ENCODE peak calls at places on chromosomes 13 and 19, in ten cellular contexts. One of them, this sample, is unnamed.

GRCh38 chr13:44273991-44274810 is 99.4 kb upstream of the SERP2 start:
- DNase-seq in Panc1: no peak
- DNase-seq in H1: no peak
- DNase-seq in prostate gland: peak; percentile 66
- DNase-seq in esophagus muscularis mucosa: no peak
- DNase-seq in GM23338: no peak
- DNase-seq in transverse colon: no peak
- DNase-seq in spleen: peak; percentile 79
- DNase-seq in upper lobe of left lung: no peak
- DNase-seq in breast epithelium: no peak
- DNase-seq in this sample: no peak

GRCh38 chr13:77980592-77980991 is 62.0 kb upstream of the EDNRB start:
- DNase-seq in breast epithelium: no peak
- DNase-seq in esophagus muscularis mucosa: no peak
- DNase-seq in upper lobe of left lung: peak; percentile 28
- DNase-seq in Panc1: no peak
- DNase-seq in GM23338: no peak
- DNase-seq in H1: no peak
- DNase-seq in transverse colon: no peak
- DNase-seq in spleen: no peak
- DNase-seq in prostate gland: no peak
- DNase-seq in this sample: no peak

GRCh38 chr19:11887247-11887617 is 350 bp upstream of the ZNF69 start:
- DNase-seq in breast epithelium: no peak
- DNase-seq in upper lobe of left lung: no peak
- DNase-seq in prostate gland: no peak
- DNase-seq in H1: no peak
- DNase-seq in spleen: no peak
- DNase-seq in esophagus muscularis mucosa: no peak
- DNase-seq in GM23338: peak; percentile 48
- DNase-seq in transverse colon: no peak
- DNase-seq in Panc1: no peak
- DNase-seq in this sample: no peak

GRCh38 chr19:32233091-32233490 is 112.3 kb upstream of the ZNF507 start:
- DNase-seq in prostate gland: no peak
- DNase-seq in spleen: peak; percentile 54
- DNase-seq in H1: no peak
- DNase-seq in upper lobe of left lung: no peak
- DNase-seq in transverse colon: no peak
- DNase-seq in Panc1: no peak
- DNase-seq in GM23338: no peak
- DNase-seq in breast epithelium: no peak
- DNase-seq in esophagus muscularis mucosa: peak; percentile 42
- DNase-seq in this sample: no peak

GRCh38 chr13:36418022-36418805 is 14.1 kb upstream of the CCNA1 start:
- DNase-seq in transverse colon: no peak
- DNase-seq in esophagus muscularis mucosa: no peak
- DNase-seq in breast epithelium: no peak
- DNase-seq in spleen: no peak
- DNase-seq in prostate gland: no peak
- DNase-seq in GM23338: peak; percentile 9
- DNase-seq in upper lobe of left lung: no peak
- DNase-seq in Panc1: no peak
- DNase-seq in H1: no peak
- DNase-seq in this sample: no peak

GRCh38 chr13:66972659-66973058 is 257.5 kb downstream of the PCDH9 start:
- DNase-seq in GM23338: no peak
- DNase-seq in upper lobe of left lung: no peak
- DNase-seq in prostate gland: no peak
- DNase-seq in esophagus muscularis mucosa: no peak
- DNase-seq in breast epithelium: no peak
- DNase-seq in Panc1: no peak
- DNase-seq in transverse colon: no peak
- DNase-seq in H1: no peak
- DNase-seq in spleen: no peak
- DNase-seq in this sample: no peak

GRCh38 chr13:29550589-29550988 is 44.9 kb downstream of the SLC7A1 start:
- DNase-seq in Panc1: no peak
- DNase-seq in upper lobe of left lung: no peak
- DNase-seq in breast epithelium: no peak
- DNase-seq in transverse colon: no peak
- DNase-seq in prostate gland: no peak
- DNase-seq in spleen: no peak
- DNase-seq in esophagus muscularis mucosa: no peak
- DNase-seq in GM23338: no peak
- DNase-seq in H1: no peak
- DNase-seq in this sample: no peak

GRCh38 chr13:34300559-34300958 is 482.6 kb downstream of the RFC3 start:
- DNase-seq in transverse colon: no peak
- DNase-seq in upper lobe of left lung: no peak
- DNase-seq in H1: no peak
- DNase-seq in Panc1: no peak
- DNase-seq in spleen: no peak
- DNase-seq in prostate gland: no peak
- DNase-seq in esophagus muscularis mucosa: no peak
- DNase-seq in GM23338: no peak
- DNase-seq in breast epithelium: no peak
- DNase-seq in this sample: no peak

DNA sequence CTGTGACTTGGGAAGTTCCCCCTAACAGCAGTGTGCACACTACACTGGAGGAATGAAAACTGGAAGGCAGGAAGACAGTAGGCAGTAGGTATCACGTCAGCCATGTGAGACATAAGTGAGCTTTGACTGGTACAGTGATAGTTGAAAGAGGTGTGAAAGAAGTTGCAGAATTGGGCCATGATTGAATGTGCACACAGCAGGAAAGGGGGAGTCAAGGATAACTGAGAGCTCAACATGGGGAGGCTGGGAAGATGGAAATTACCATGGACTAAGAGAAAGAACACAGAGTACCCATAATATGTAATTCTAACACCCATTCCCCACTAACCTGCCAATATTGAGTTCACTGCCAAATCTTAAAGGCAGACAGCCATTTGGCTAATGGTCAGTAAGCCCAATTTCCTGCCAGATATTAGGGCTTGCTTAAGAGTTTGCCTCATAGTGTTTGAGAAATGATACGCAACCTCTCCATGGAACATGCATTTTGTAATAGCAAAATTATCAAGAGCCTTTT is 321.7 kb downstream of the DCT start:
- DNase-seq in breast epithelium: no peak
- DNase-seq in prostate gland: peak; percentile 13
- DNase-seq in Panc1: no peak
- DNase-seq in transverse colon: no peak
- DNase-seq in upper lobe of left lung: no peak
- DNase-seq in esophagus muscularis mucosa: no peak
- DNase-seq in GM23338: no peak
- DNase-seq in spleen: no peak
- DNase-seq in H1: no peak
- DNase-seq in this sample: no peak
- TF ChIP-seq POLR2AphosphoS5 in breast epithelium: peak; percentile 15
- TF ChIP-seq POLR2AphosphoS5 in prostate gland: peak; percentile 60
- TF ChIP-seq POLR2AphosphoS5 in Panc1: no peak
- TF ChIP-seq POLR2AphosphoS5 in transverse colon: peak; percentile 7
- TF ChIP-seq POLR2AphosphoS5 in upper lobe of left lung: no peak
- TF ChIP-seq POLR2AphosphoS5 in esophagus muscularis mucosa: peak; percentile 49
- TF ChIP-seq POLR2AphosphoS5 in GM23338: no peak
- TF ChIP-seq POLR2AphosphoS5 in spleen: no peak
- TF ChIP-seq POLR2AphosphoS5 in H1: no peak
- TF ChIP-seq POLR2AphosphoS5 in this sample: peak; percentile 55

GRCh38 chr19:1292419-1293151 is 6.9 kb downstream of the EFNA2 start:
- DNase-seq in transverse colon: no peak
- DNase-seq in GM23338: no peak
- DNase-seq in breast epithelium: no peak
- DNase-seq in spleen: no peak
- DNase-seq in Panc1: no peak
- DNase-seq in H1: no peak
- DNase-seq in upper lobe of left lung: no peak
- DNase-seq in prostate gland: no peak
- DNase-seq in esophagus muscularis mucosa: no peak
- DNase-seq in this sample: no peak

GRCh38 chr19:1290245-1290698 is 4.6 kb downstream of the EFNA2 start:
- DNase-seq in upper lobe of left lung: no peak
- DNase-seq in prostate gland: no peak
- DNase-seq in esophagus muscularis mucosa: no peak
- DNase-seq in transverse colon: no peak
- DNase-seq in GM23338: no peak
- DNase-seq in spleen: no peak
- DNase-seq in Panc1: no peak
- DNase-seq in H1: no peak
- DNase-seq in breast epithelium: no peak
- DNase-seq in this sample: no peak

GRCh38 chr19:1291761-1292418 is 6.2 kb downstream of the EFNA2 start:
- DNase-seq in GM23338: no peak
- DNase-seq in breast epithelium: no peak
- DNase-seq in spleen: no peak
- DNase-seq in prostate gland: no peak
- DNase-seq in Panc1: no peak
- DNase-seq in H1: no peak
- DNase-seq in upper lobe of left lung: no peak
- DNase-seq in esophagus muscularis mucosa: no peak
- DNase-seq in transverse colon: peak; percentile 61
- DNase-seq in this sample: no peak

GRCh38 chr19:1289395-1290244 is 3.9 kb downstream of the EFNA2 start:
- DNase-seq in GM23338: no peak
- DNase-seq in Panc1: no peak
- DNase-seq in prostate gland: no peak
- DNase-seq in H1: no peak
- DNase-seq in transverse colon: no peak
- DNase-seq in spleen: no peak
- DNase-seq in upper lobe of left lung: no peak
- DNase-seq in esophagus muscularis mucosa: no peak
- DNase-seq in breast epithelium: no peak
- DNase-seq in this sample: no peak

DNA sequence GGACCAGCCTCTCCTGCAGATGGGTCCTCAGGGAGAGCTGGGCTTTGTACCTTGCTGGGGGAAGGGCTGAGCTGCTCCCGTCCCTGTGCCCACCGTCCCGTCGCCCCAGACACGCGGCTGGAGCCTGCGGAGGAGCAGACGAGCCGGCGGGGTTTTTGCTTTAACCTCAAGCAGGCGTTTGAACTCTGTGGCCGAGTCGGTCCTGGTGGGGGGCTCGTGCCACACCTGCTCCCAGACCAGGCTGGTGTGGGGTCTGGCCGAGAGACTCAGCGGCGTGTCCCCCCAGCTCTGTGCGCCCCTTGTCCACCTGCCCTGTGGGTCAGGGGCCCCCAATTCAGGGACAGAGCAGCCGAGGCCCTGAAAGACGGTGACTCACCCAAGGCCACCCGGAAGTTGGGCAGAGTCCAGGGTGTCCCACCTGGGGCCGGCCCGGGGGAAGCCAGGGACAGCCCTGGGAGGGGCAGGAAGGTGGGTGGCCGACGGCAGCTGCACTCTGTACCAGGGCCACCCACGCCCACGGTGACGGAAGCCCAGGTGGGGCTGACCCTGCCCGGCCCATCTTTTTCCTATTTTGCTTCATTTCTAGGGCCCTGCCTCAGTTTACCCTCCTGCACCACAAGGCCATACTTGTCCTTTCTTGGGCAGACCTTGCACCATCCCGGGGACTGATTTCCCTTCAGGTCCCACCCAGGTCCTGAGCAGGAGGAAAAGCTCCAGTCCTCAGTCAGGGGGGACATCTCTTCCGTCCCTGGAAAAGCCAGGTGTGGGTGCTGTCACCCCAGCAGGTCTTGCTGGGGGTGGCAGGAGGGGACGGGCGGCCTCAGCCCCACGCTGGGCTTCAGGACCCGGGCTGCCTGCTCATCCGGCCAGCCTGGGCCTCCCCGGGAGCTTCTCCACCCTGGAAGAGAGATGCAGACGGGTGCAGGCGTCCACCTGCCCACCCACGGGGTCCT is 5.3 kb downstream of the EFNA2 start:
- DNase-seq in Panc1: no peak
- DNase-seq in spleen: no peak
- DNase-seq in breast epithelium: no peak
- DNase-seq in esophagus muscularis mucosa: no peak
- DNase-seq in GM23338: no peak
- DNase-seq in upper lobe of left lung: no peak
- DNase-seq in prostate gland: no peak
- DNase-seq in H1: no peak
- DNase-seq in transverse colon: peak; percentile 84
- DNase-seq in this sample: no peak
- H3K27me3 ChIP-seq in Panc1: no peaks in the 10 kb centered on the region
- H3K27me3 ChIP-seq in spleen: peaks cover 100% of the 10 kb centered on the region
- H3K27me3 ChIP-seq in breast epithelium: peaks cover 43% of the 10 kb centered on the region
- H3K27me3 ChIP-seq in esophagus muscularis mucosa: peaks cover 57% of the 10 kb centered on the region
- H3K27me3 ChIP-seq in GM23338: peaks cover 12% of the 10 kb centered on the region
- H3K27me3 ChIP-seq in upper lobe of left lung: no peaks in the 10 kb centered on the region
- H3K27me3 ChIP-seq in prostate gland: peaks cover 9% of the 10 kb centered on the region
- H3K27me3 ChIP-seq in H1: no peaks in the 10 kb centered on the region
- H3K27me3 ChIP-seq in transverse colon: peaks cover 74% of the 10 kb centered on the region
- H3K27me3 ChIP-seq in this sample: peaks cover 100% of the 10 kb centered on the region

GRCh38 chr19:46970815-46971214 is 48.8 kb upstream of the NPAS1 start:
- DNase-seq in esophagus muscularis mucosa: no peak
- DNase-seq in spleen: no peak
- DNase-seq in prostate gland: no peak
- DNase-seq in H1: no peak
- DNase-seq in breast epithelium: no peak
- DNase-seq in Panc1: peak; percentile 50
- DNase-seq in GM23338: no peak
- DNase-seq in upper lobe of left lung: no peak
- DNase-seq in transverse colon: no peak
- DNase-seq in this sample: no peak

GRCh38 chr19:46963093-46963734 is 56.4 kb upstream of the NPAS1 start:
- DNase-seq in breast epithelium: no peak
- DNase-seq in H1: no peak
- DNase-seq in transverse colon: no peak
- DNase-seq in GM23338: no peak
- DNase-seq in Panc1: no peak
- DNase-seq in esophagus muscularis mucosa: no peak
- DNase-seq in spleen: no peak
- DNase-seq in upper lobe of left lung: no peak
- DNase-seq in prostate gland: no peak
- DNase-seq in this sample: no peak

GRCh38 chr19:46962030-46962570 is 57.5 kb upstream of the NPAS1 start:
- DNase-seq in GM23338: no peak
- DNase-seq in spleen: no peak
- DNase-seq in H1: no peak
- DNase-seq in Panc1: no peak
- DNase-seq in upper lobe of left lung: no peak
- DNase-seq in transverse colon: no peak
- DNase-seq in esophagus muscularis mucosa: no peak
- DNase-seq in prostate gland: no peak
- DNase-seq in breast epithelium: no peak
- DNase-seq in this sample: no peak

GRCh38 chr19:46972301-46972700 is 47.3 kb upstream of the NPAS1 start:
- DNase-seq in esophagus muscularis mucosa: no peak
- DNase-seq in breast epithelium: no peak
- DNase-seq in upper lobe of left lung: no peak
- DNase-seq in Panc1: no peak
- DNase-seq in GM23338: no peak
- DNase-seq in spleen: no peak
- DNase-seq in transverse colon: no peak
- DNase-seq in prostate gland: no peak
- DNase-seq in H1: no peak
- DNase-seq in this sample: no peak

GRCh38 chr19:46967578-46968018 is 52.0 kb upstream of the NPAS1 start:
- DNase-seq in Panc1: no peak
- DNase-seq in transverse colon: peak; percentile 74
- DNase-seq in GM23338: no peak
- DNase-seq in upper lobe of left lung: peak; percentile 46
- DNase-seq in breast epithelium: no peak
- DNase-seq in prostate gland: peak; percentile 75
- DNase-seq in H1: no peak
- DNase-seq in esophagus muscularis mucosa: no peak
- DNase-seq in spleen: no peak
- DNase-seq in this sample: peak; percentile 75
- TF ChIP-seq POLR2AphosphoS5 in Panc1: no peak
- TF ChIP-seq POLR2AphosphoS5 in transverse colon: peak; percentile 54
- TF ChIP-seq POLR2AphosphoS5 in GM23338: no peak
- TF ChIP-seq POLR2AphosphoS5 in upper lobe of left lung: no peak
- TF ChIP-seq POLR2AphosphoS5 in breast epithelium: no peak
- TF ChIP-seq POLR2AphosphoS5 in prostate gland: peak; percentile 86
- TF ChIP-seq POLR2AphosphoS5 in H1: no peak
- TF ChIP-seq POLR2AphosphoS5 in esophagus muscularis mucosa: no peak
- TF ChIP-seq POLR2AphosphoS5 in spleen: peak; percentile 33
- TF ChIP-seq POLR2AphosphoS5 in this sample: peak; percentile 28

DNA sequence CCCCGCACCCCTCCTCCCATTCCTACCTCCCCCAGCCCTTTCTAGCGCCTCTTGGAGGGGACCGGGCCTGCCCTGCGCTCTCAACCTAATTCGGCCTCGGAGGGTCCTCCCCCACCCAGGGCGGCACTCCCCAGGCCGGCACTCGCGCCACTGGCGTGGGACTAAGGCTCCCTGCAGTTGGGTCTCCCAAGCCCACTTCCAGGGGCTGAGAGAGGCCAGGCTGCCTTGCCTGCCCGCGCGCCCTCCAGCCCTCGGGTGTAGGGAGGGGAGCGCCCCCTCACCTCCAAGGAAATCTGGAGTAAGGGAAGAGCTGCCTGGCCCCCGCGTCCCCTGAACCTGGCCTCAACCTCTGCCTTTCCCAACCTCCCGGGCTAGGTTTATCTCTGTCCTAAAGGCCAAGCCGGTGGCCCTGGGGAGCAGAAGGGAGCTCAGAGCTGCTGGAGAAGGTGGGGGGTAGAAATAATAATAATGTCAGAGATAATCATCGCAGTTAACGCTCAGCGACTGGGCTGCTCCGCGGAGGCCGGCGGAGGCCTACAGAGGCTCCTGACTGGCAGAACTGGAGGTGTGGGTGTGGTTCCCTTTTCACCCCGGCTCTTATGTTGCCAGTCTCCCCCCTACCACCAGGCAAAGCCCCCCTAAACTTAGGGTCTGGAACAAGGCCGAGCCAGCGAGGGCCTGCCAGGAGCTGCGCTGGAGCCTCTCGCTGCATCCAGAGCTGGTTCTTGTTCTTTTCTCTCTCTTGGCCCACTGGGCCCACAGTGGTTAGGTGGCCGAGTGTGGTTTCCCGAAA is 9.6 kb downstream of the ZIC2 start:
- DNase-seq in breast epithelium: no peak
- DNase-seq in GM23338: peak; percentile 68
- DNase-seq in prostate gland: no peak
- DNase-seq in esophagus muscularis mucosa: peak; percentile 39
- DNase-seq in upper lobe of left lung: no peak
- DNase-seq in Panc1: no peak
- DNase-seq in spleen: no peak
- DNase-seq in transverse colon: no peak
- DNase-seq in H1: no peak
- DNase-seq in this sample: no peak
- H3K27me3 ChIP-seq in breast epithelium: peaks cover 14% of the 10 kb centered on the region
- H3K27me3 ChIP-seq in GM23338: peaks cover 98% of the 10 kb centered on the region
- H3K27me3 ChIP-seq in prostate gland: peaks cover 91% of the 10 kb centered on the region
- H3K27me3 ChIP-seq in esophagus muscularis mucosa: peaks cover 100% of the 10 kb centered on the region
- H3K27me3 ChIP-seq in upper lobe of left lung: peaks cover 7% of the 10 kb centered on the region
- H3K27me3 ChIP-seq in Panc1: no peaks in the 10 kb centered on the region
- H3K27me3 ChIP-seq in spleen: peaks cover 99% of the 10 kb centered on the region
- H3K27me3 ChIP-seq in transverse colon: peaks cover 100% of the 10 kb centered on the region
- H3K27me3 ChIP-seq in H1: peaks cover 28% of the 10 kb centered on the region
- H3K27me3 ChIP-seq in this sample: peaks cover 100% of the 10 kb centered on the region

This sample was measured in stomach.